ENCODE peak calls at places on chromosomes 16 and 17, in five cellular contexts. U is heart right ventricle, M is cardiac fibroblast, N is psoas muscle, A is stomach. B is an unnamed sample.

GRCh38 chr17:59893617-59894100 is 738 bp downstream of the RPS6KB1 start:
- DNase-seq in N (no peak), U (no peak), A (no peak), M (peak), B (no peak)

GRCh38 chr17:40290629-40291296 is 3.1 kb downstream of the CDC6 start:
- DNase-seq in N (no peak), M (peak), U (peak), A (peak), B (no peak)

GRCh38 chr17:78117027-78117981 is 11.3 kb downstream of the TMC6 start:
- DNase-seq in M (no peak), U (no peak), N (peak), A (peak), B (no peak)

GRCh38 chr17:62869885-62870580 is 61.9 kb upstream of the MARCHF10 start:
- DNase-seq in A (no peak), U (no peak), M (peak), N (no peak), B (peak)

GRCh38 chr17:80645706-80646325 is 101.2 kb downstream of the RPTOR start:
- DNase-seq in M (no peak), A (no peak), U (no peak), N (no peak), B (no peak)

GRCh38 chr17:8606415-8606814 is 24.1 kb downstream of the MYH10 start:
- DNase-seq in N (no peak), A (no peak), U (peak), M (peak), B (no peak)

GRCh38 chr17:83176956-83177583 is 97.7 kb downstream of the METRNL start:
- DNase-seq in N (no peak), A (no peak), M (no peak), U (no peak), B (peak)

GRCh38 chr16:272633-273546 is 2.9 kb downstream of the RGS11 start:
- DNase-seq in N (no peak), A (no peak), M (no peak), U (no peak), B (no peak)

GRCh38 chr17:31824771-31825360 is 34.2 kb downstream of the COPRS start:
- DNase-seq in M (no peak), N (no peak), U (no peak), A (no peak), B (no peak)

GRCh38 chr16:21277927-21278706 is at the start of gene CRYM:
- DNase-seq in M (peak), U (peak), A (peak), N (peak), B (peak)

GRCh38 chr16:4837733-4838501 is 9.2 kb downstream of the GLYR1 start:
- DNase-seq in A (no peak), N (no peak), U (no peak), M (no peak), B (no peak)

GRCh38 chr16:86256995-86257394 is 253.3 kb upstream of the FOXF1 start:
- DNase-seq in A (no peak), U (no peak), N (no peak), M (no peak), B (no peak)

GRCh38 chr17:80545499-80545826 is 825 bp downstream of the RPTOR start:
- DNase-seq in N (no peak), U (no peak), A (no peak), M (peak), B (no peak)

GRCh38 chr16:29876186-29876577 is 13.2 kb upstream of the CDIPT start:
- DNase-seq in N (no peak), U (no peak), M (no peak), A (no peak), B (no peak)

GRCh38 chr16:89009343-89010209 is 32.6 kb upstream of the CBFA2T3 start:
- DNase-seq in U (no peak), N (no peak), M (peak), A (no peak), B (no peak)

GRCh38 chr17:19301274-19301946 is 61.1 kb downstream of the B9D1 start:
- DNase-seq in M (no peak), N (no peak), U (no peak), A (no peak), B (no peak)

DNA sequence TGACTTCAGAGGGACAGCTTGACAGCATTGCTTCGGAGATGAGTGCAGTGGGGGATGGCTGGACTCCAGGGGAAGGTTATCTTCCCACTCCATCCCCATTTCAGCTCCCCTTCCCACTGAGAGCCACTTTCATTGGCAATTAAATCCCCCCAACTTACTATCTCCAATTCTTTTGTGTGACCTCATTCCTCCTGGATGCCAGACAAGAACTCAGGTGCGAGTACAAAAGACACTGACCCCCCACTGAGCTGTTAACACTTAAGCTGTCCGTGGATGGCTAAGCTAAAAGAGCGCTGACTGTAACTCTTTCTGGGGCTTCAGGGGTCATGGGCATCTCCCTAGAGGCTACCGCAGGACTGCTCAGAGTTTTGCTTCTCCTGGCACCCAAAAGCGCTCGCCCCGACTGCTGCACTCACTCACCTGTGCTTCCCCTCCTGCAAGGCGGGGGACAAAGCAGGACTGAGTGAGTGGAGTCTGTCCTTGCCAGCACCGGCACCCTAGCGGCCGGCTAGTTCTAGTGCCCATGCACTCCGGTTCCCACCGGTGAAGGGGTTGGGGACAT is 44.8 kb upstream of the FBXO47 start:
- DNase-seq in M (no peak), U (no peak), N (no peak), A (no peak), B (no peak)
- TF ChIP-seq CTCF in M (no peak), U (no peak), N (no peak), A (no peak), B (no peak)

GRCh38 chr16:12268602-12269001 is 292.1 kb downstream of the SNX29 start:
- DNase-seq in U (no peak), A (no peak), M (no peak), N (no peak), B (no peak)

GRCh38 chr16:12272264-12272663 is 295.7 kb downstream of the SNX29 start:
- DNase-seq in N (no peak), U (no peak), A (no peak), M (no peak), B (no peak)

GRCh38 chr16:12276631-12277030 is 300.1 kb downstream of the SNX29 start:
- DNase-seq in N (no peak), A (no peak), M (no peak), U (no peak), B (no peak)

GRCh38 chr16:12267491-12267890 is 291.0 kb downstream of the SNX29 start:
- DNase-seq in A (no peak), U (no peak), N (no peak), M (peak), B (no peak)

DNA sequence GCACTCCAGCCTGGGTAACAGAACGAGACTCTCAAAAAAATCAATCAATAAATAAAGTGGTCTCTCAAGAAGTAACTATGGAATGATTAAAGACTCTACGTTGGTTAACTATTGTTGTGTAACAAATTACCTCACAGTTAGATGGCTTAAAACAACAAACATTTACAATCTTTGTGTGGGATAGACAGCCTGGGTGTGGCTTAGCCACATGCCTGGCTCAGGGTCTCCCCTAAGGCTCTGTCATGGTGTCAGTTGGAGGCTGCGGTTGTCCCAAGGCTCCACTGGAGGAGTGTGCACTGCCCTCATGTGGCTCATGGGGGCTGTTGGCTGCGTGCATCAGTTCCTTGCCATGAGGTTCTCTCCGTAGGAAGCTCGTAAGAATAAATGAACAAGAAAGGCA is 294.5 kb downstream of the SNX29 start:
- DNase-seq in N (no peak), U (no peak), M (peak), A (no peak), B (no peak)
- TF ChIP-seq CTCF in N (peak), U (peak), M (peak), A (no peak), B (peak)

DNA sequence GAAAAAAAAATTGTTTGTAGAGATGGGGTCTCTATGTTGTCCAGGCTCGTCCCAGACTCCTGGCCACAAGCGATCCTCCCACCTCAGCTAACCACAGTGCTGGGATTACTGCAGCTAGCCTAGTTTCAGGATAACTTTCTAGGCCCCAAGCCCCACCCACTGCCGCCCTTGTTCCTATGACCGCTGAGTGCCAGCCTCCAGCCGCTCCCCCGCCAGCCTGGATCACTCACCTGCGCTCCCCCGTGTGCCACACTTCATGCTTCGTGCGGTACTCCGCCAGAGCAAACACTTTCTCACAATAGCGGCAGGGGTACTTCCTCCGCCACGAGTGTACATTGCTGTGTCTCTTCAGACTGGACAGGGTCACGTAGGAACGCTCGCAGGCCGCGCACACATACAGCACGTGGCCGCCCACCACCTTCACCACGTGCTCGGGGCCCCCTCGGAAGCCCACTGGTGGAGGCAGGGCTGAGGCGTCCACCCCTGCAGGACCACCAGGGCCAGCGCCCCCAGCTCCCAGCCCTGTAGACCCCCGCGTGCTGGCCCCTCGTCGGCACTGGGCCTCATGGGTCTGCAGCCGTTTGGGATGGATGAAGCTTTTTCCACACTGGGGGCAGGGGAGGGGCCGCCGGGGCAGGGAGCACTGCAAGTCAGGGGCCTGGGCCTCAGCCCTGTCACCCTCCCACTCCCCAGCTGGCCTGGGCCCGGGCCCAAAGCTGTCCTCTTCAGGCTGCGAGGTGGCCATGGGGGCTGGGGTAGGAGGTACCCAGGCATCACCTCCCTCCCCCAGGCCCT is 13.8 kb downstream of the ZBTB4 start:
- DNase-seq in M (no peak), U (no peak), N (no peak), A (no peak), B (no peak)
- TF ChIP-seq CTCF in M (no peak), U (no peak), N (no peak), A (no peak), B (no peak)

DNA sequence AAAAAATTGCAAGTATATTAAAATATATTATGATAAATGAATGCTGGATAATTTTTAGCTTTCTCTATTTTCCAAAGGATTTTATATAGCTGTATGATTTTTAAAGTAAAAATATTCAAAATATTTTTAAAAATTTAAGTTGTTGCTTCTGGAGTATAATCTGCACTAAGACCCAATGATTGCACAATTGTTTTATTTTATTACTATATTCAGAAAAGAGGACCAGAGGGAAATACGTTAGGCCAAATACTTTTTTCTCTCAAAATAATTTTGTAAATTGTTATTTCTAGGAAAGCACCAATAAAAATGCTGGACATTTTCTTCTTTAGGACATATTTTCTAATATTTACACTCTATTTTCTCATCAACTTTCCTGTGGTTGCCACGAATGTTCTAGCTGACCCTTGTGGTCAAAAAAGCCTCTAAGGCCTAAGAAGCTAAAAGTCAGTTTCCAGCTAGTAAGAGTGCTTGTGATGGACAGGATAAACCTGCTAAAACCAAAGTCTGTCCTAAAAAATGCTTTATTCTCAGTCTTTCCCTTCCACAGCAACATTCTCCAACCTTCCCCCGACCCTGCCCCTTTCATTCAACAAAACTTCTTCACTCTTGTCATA is 31.2 kb downstream of the MMD start:
- DNase-seq in A (no peak), M (no peak), U (no peak), N (no peak), B (no peak)
- TF ChIP-seq CTCF in A (no peak), M (no peak), U (no peak), N (no peak), B (no peak)

DNA sequence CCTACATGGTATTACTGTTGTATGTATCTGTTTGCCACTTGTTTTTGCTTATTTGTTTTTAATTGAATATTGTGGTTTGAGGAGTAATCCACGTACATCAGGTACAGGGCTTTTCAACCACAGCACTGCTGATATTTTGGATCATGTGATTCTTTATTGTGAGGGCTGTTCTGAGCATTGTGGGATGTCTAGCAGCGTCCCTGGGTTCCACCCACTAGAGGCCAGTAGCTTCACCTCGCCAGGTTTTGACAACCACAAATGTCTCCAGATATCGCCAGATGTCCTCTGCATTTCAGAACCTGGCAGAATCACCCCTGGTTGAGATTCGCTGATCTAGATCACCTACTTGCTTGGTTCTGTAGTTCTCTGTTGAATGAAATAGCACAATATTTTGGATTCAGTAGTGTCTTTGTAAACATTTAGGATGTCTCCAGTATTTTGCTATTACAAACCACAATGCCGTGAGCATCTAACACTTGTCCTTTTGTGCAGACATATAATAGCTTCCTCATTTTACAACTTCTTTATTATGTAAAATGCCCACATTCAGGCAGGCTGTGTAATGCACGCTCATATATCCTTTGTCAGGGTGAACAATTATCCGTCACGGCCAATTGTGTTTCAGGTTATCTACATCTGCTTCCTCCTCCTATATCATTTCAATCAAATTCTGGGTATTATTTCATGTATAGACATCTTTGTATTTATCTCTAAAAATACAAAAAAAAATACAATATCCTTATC is 380.3 kb downstream of the SNX29 start:
- DNase-seq in M (no peak), N (no peak), A (no peak), U (no peak), B (no peak)
- TF ChIP-seq CTCF in M (no peak), N (no peak), A (no peak), U (no peak), B (no peak)

GRCh38 chr16:48113471-48113870 is 42.3 kb downstream of the ABCC12 start:
- DNase-seq in U (no peak), M (no peak), N (no peak), A (no peak), B (no peak)
- TF ChIP-seq CTCF in U (no peak), M (no peak), N (no peak), A (no peak), B (no peak)

B was measured in osteocyte.